ENCODE peak calls at places on chromosomes 1 and 21, in four cellular contexts. Z is mesendoderm, K is neuronal stem cell, Y is trophoblast cell. O is an unnamed sample.

GRCh38 chr1:147794570-147794969 is 34.2 kb upstream of the GJA5 start:
- DNase-seq in Z (peak), K (no peak), Y (peak), O (no peak)

GRCh38 chr1:203799157-203799556 is 3.7 kb downstream of the ZBED6 start:
- DNase-seq in Z (no peak), K (no peak), Y (no peak), O (no peak)

GRCh38 chr1:229342902-229343587 is at the start of gene CCSAP:
- DNase-seq in Z (peak), K (peak), Y (peak), O (peak)

GRCh38 chr1:109498161-109498801 is 4.4 kb downstream of the CYB561D1 start:
- DNase-seq in Z (peak), K (peak), Y (no peak), O (peak)

GRCh38 chr1:159015440-159015909 is 5.8 kb downstream of the IFI16 start:
- DNase-seq in Z (peak), K (no peak), Y (peak), O (no peak)

GRCh38 chr1:203985676-203986075 is 87.2 kb upstream of the SOX13 start:
- DNase-seq in Z (peak), K (no peak), Y (no peak), O (no peak)

GRCh38 chr1:77857557-77857956 is 30.9 kb upstream of the NEXN start:
- DNase-seq in Z (no peak), K (no peak), Y (no peak), O (no peak)

GRCh38 chr21:33112670-33113596 is 43.0 kb downstream of the OLIG1 start:
- DNase-seq in Z (no peak), K (peak), Y (no peak), O (no peak)

GRCh38 chr1:40014812-40015594 is 25.5 kb upstream of the CAP1 start:
- DNase-seq in Z (no peak), K (no peak), Y (peak), O (no peak)

GRCh38 chr1:50368179-50369007 is 54.9 kb downstream of the DMRTA2 start:
- DNase-seq in Z (peak), K (peak), Y (peak), O (peak)

GRCh38 chr1:228810855-228811654 is 75.8 kb downstream of the RHOU start:
- DNase-seq in Z (peak), K (no peak), Y (peak), O (no peak)

GRCh38 chr1:3732747-3733602 is 19.3 kb upstream of the CCDC27 start:
- DNase-seq in Z (peak), K (no peak), Y (no peak), O (peak)

GRCh38 chr1:100528861-100529260 is 9.1 kb upstream of the GPR88 start:
- DNase-seq in Z (no peak), K (no peak), Y (no peak), O (no peak)

GRCh38 chr1:7198664-7199063 is 413.4 kb downstream of the CAMTA1 start:
- DNase-seq in Z (no peak), K (no peak), Y (no peak), O (no peak)

GRCh38 chr1:28751315-28752056 is 14.7 kb downstream of the YTHDF2 start:
- DNase-seq in Z (peak), K (no peak), Y (peak), O (no peak)

GRCh38 chr1:193211539-193211938 is 25.1 kb upstream of the B3GALT2 start:
- DNase-seq in Z (peak), K (no peak), Y (peak), O (no peak)

GRCh38 chr1:42847721-42848470 is 1.5 kb downstream of the ZNF691 start:
- DNase-seq in Z (no peak), K (no peak), Y (no peak), O (no peak)

GRCh38 chr1:50979964-50980363 is 9.9 kb downstream of the CDKN2C start:
- DNase-seq in Z (no peak), K (no peak), Y (no peak), O (no peak)

GRCh38 chr1:109793486-109794318 is 30.0 kb upstream of the EPS8L3 start:
- DNase-seq in Z (peak), K (no peak), Y (no peak), O (peak)

GRCh38 chr21:45549670-45550463 is 7.6 kb upstream of the SLC19A1 start:
- DNase-seq in Z (no peak), K (no peak), Y (no peak), O (peak)

GRCh38 chr1:85244271-85245053 is 15.0 kb downstream of the C1orf52 start:
- DNase-seq in Z (no peak), K (no peak), Y (no peak), O (no peak)

GRCh38 chr1:90362163-90362562 is 354.9 kb downstream of the BARHL2 start:
- DNase-seq in Z (no peak), K (no peak), Y (no peak), O (no peak)

GRCh38 chr21:28152729-28153128 is 839.9 kb downstream of the LTN1 start:
- DNase-seq in Z (no peak), K (no peak), Y (no peak), O (no peak)

GRCh38 chr21:28150021-28150420 is 842.7 kb downstream of the LTN1 start:
- DNase-seq in Z (no peak), K (no peak), Y (no peak), O (no peak)

GRCh38 chr21:28148400-28149064 is 844.1 kb downstream of the LTN1 start:
- DNase-seq in Z (no peak), K (no peak), Y (no peak), O (no peak)

GRCh38 chr21:28154121-28154520 is 838.6 kb downstream of the LTN1 start:
- DNase-seq in Z (no peak), K (no peak), Y (no peak), O (no peak)

DNA sequence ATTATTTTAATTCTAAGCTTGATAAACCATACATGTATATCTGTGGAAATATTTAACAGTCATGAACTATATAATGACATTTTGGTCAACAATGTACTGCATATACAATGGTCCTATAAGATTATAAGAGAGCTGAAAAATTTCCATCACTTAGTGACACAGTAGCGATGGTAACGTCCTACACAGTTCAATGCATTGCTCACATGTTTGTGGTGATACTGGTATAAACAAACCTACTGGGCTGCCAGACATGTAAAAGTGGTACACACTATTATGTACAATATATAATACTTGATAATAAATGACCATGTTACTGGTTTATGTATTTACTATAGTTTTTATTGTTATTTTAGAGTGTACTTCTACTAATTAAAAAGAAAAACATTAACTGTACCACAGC is 841.9 kb downstream of the LTN1 start:
- DNase-seq in Z (no peak), K (no peak), Y (peak), O (no peak)
- H2BK5ac ChIP-seq in Z (no peak), K (no peak), Y (no peak), O (no peak)

DNA sequence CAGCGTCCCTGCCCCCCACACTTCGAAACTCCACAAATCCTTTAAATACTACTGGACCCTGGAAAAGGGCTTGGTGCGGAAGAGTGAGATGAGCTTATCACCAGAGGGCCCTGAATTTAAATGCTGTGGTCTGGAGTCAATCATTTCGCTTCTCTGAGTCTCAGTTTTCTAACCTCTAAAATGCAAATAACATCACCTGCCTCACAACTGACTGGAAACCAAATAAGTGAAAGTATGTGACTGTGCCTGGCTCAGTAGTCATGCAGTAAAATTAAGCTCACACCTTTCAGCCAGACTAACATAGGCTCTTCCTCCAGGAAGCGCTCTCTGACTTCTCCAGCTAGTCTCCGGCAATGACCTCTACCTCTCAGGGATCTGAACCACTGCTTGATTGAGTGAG is 4.2 kb downstream of the GJA4 start:
- DNase-seq in Z (peak), K (no peak), Y (no peak), O (no peak)
- H2BK5ac ChIP-seq in Z (no peak), K (no peak), Y (no peak), O (no peak)

GRCh38 chr21:36350282-36350910 is 30.4 kb downstream of the MORC3 start:
- DNase-seq in Z (peak), K (no peak), Y (peak), O (no peak)
- H2BK5ac ChIP-seq in Z (no peak), K (no peak), Y (no peak), O (no peak)

GRCh38 chr1:27100797-27101491 is 54.0 kb downstream of the SLC9A1 start:
- DNase-seq in Z (no peak), K (no peak), Y (no peak), O (no peak)

GRCh38 chr1:27101696-27102095 is 53.2 kb downstream of the SLC9A1 start:
- DNase-seq in Z (no peak), K (no peak), Y (no peak), O (no peak)

GRCh38 chr1:27103498-27103897 is 51.4 kb downstream of the SLC9A1 start:
- DNase-seq in Z (no peak), K (no peak), Y (no peak), O (no peak)

GRCh38 chr1:27102134-27102706 is 52.7 kb downstream of the SLC9A1 start:
- DNase-seq in Z (no peak), K (no peak), Y (no peak), O (no peak)

DNA sequence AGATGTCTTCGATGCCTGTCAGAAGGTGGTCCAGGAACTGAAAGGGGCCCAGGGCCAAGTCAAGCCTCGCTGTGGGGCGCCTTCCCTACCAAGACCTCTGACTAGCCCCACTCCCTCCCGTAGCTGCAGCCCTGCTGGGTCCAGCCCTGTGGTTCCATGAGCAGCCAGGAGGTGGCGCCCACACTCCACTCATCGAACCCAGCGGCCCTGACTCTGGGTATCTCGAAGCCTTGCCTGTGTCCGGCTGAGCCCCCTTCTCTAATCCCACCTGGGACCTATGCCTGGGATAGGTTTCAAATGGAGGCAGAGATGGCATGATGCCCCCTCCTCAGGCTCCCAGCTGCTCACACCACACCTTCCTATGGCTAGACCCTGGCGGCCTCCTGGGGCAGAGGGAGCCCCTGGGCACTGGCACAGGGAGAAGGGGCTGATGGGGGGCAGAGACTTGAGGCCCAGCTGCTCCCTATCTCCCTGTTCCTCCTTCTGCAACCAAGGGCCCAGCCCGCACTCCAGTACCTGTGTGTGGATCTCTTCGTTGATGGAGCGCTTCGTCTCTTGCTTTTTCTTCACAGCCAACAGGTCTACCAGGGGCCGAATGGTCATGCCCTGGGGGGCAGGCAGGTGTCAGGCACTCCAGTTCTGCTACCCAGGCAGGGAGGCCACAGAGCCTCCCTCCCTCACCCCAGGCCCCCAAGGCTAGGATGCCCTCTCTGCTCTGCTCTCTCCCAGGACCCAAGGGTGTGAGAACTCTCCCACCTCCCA is 52.0 kb downstream of the SLC9A1 start:
- DNase-seq in Z (peak), K (peak), Y (peak), O (peak)
- H2BK5ac ChIP-seq in Z (no peak), K (peak), Y (no peak), O (no peak)

GRCh38 chr1:185960377-185961151 is 226.4 kb downstream of the HMCN1 start:
- DNase-seq in Z (no peak), K (peak), Y (no peak), O (no peak)
- H2BK5ac ChIP-seq in Z (no peak), K (no peak), Y (no peak), O (no peak)

DNA sequence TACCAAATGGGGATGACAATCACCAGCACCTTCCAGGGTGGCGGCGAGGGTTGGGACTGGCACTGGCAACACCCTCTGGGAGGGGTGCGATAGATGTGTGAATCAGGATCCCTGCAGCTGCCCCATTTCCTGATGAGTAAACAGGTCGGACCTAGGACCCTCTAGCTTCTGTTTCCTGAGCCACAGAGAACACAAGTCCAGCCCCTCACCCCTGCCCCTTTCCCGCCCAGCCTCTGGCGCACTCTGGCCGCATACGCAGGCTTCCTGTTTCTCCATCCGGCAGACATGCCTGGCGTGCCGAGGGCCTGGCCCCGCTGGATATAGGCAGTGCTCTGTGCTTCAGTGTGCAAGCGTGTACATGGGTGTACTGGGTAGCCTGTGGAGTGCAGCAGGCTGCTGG is 4.6 kb downstream of the PEAR1 start:
- DNase-seq in Z (no peak), K (no peak), Y (no peak), O (no peak)
- H2BK5ac ChIP-seq in Z (no peak), K (no peak), Y (peak), O (no peak)

GRCh38 chr1:219173434-219173757 is 282 bp upstream of the LYPLAL1 start:
- DNase-seq in Z (no peak), K (no peak), Y (no peak), O (no peak)
- H2BK5ac ChIP-seq in Z (no peak), K (no peak), Y (no peak), O (no peak)

GRCh38 chr21:20617130-20617529 is 381.1 kb upstream of the NCAM2 start:
- DNase-seq in Z (peak), K (peak), Y (no peak), O (peak)

DNA sequence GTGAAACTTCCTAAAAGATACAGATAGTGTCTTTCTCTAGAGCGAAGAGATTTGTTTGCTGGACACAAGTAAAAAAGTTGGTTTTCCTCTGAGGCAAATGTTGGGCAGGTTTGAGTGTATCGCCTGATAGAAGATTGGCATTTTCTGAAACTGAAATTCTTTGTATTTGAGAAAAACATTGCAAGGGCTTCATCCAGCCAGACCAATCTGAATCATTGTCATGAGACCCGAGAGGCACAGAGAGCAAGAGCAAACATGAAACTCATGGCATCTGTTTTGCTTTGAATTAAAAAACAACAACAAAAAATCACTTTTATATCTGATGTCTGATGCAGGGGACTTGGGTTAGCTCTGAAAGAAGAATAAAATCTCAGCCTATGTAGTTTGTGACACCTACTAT is 379.3 kb upstream of the NCAM2 start:
- DNase-seq in Z (no peak), K (no peak), Y (no peak), O (no peak)
- H2BK5ac ChIP-seq in Z (no peak), K (no peak), Y (no peak), O (no peak)

O was measured in H9.